ENCODE peak calls at places on chromosomes 4 and X, in seven cellular contexts. G, C, N, F, O, Q and U are unnamed samples. For H3K4me1, the result is how much of the 10 kb centered on the place peaks cover.

GRCh38 chr4:1793940-1794808 is 1.1 kb downstream of the FGFR3 start:
- DNase-seq in G (no peak), C (no peak), N (no peak), F (peak), O (peak), Q (no peak), U (no peak)

GRCh38 chrX:39157796-39158195 is 356.5 kb downstream of the MID1IP1 start:
- DNase-seq in G (no peak), C (no peak), N (no peak), F (no peak), O (no peak), Q (no peak), U (no peak)

GRCh38 chr4:113106076-113106475 is 56.6 kb downstream of the ANK2 start:
- DNase-seq in G (no peak), C (no peak), N (no peak), F (peak), O (no peak), Q (no peak), U (peak)

GRCh38 chrX:9555354-9555753 is 90.5 kb downstream of the TBL1X start:
- DNase-seq in G (no peak), C (no peak), N (no peak), F (no peak), O (peak), Q (no peak), U (no peak)

GRCh38 chr4:129362685-129363274 is 266.8 kb downstream of the C4orf33 start:
- DNase-seq in G (no peak), C (no peak), N (peak), F (peak), O (peak), Q (peak), U (peak)

GRCh38 chrX:134806707-134807038 is 148.4 kb upstream of the PLAC1 start:
- DNase-seq in G (no peak), C (no peak), N (no peak), F (no peak), O (no peak), Q (no peak), U (no peak)

GRCh38 chr4:132982151-132982550 is 166.9 kb upstream of the PCDH10 start:
- DNase-seq in G (no peak), C (no peak), N (no peak), F (no peak), O (no peak), Q (no peak), U (no peak)

GRCh38 chr4:3009422-3009821 is 46.1 kb downstream of the GRK4 start:
- DNase-seq in G (no peak), C (no peak), N (no peak), F (no peak), O (peak), Q (no peak), U (no peak)

GRCh38 chr4:1554246-1554875 is 129.8 kb downstream of the FAM53A start:
- DNase-seq in G (no peak), C (no peak), N (no peak), F (no peak), O (no peak), Q (no peak), U (no peak)

GRCh38 chr4:61923179-61923578 is 723.1 kb downstream of the ADGRL3 start:
- DNase-seq in G (no peak), C (no peak), N (no peak), F (no peak), O (no peak), Q (no peak), U (no peak)

GRCh38 chr4:86661418-86661817 is 67.3 kb downstream of the PTPN13 start:
- DNase-seq in G (no peak), C (no peak), N (no peak), F (no peak), O (no peak), Q (no peak), U (no peak)

GRCh38 chr4:80566203-80566872 is 230.8 kb downstream of the CFAP299 start:
- DNase-seq in G (no peak), C (no peak), N (no peak), F (no peak), O (no peak), Q (no peak), U (no peak)

GRCh38 chr4:182434720-182435119 is 191.5 kb downstream of the TENM3 start:
- DNase-seq in G (no peak), C (no peak), N (no peak), F (no peak), O (no peak), Q (no peak), U (no peak)

GRCh38 chr4:147479817-147480216 is 1.1 kb upstream of the EDNRA start:
- DNase-seq in G (no peak), C (no peak), N (peak), F (no peak), O (no peak), Q (no peak), U (no peak)
- TF ChIP-seq POLR2AphosphoS5 in G (no peak), C (no peak), N (no peak), F (no peak), O (no peak), Q (no peak), U (no peak)

GRCh38 chr4:36687681-36688080 is 406.3 kb downstream of the DTHD1 start:
- DNase-seq in G (no peak), C (no peak), N (no peak), F (no peak), O (no peak), Q (no peak), U (no peak)
- H3K4me1 ChIP-seq in G (under half), C (under half), N (under half), F (under half), O (under half), Q (under half), U (under half)

GRCh38 chr4:40309250-40309774 is 25.8 kb upstream of the CHRNA9 start:
- DNase-seq in G (peak), C (peak), N (peak), F (peak), O (peak), Q (peak), U (peak)
- TF ChIP-seq POLR2AphosphoS5 in G (no peak), C (peak), N (no peak), F (no peak), O (no peak), Q (peak), U (no peak)

DNA sequence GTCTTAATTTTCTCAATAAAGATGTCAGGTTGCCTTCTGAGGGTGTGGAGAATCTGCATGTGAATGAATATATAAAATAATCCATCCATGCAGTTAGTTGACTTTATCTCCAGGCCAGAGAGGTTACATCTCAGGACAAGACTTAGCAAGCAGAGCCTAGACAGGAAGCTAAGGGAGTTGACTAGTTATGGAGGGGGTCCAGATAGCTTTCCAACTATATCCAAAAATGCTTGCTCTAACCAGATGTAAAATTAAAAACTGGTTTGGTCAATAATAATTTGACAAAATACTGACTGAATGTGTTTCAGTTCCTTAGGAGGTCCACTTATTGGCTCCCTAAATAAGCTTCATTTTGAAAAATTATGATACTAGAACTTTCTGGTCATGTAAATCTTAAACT is 101.4 kb downstream of the PAPSS1 start:
- DNase-seq in G (no peak), C (no peak), N (no peak), F (no peak), O (no peak), Q (no peak), U (no peak)
- H3K4me1 ChIP-seq in G (under half), C (under half), N (under half), F (under half), O (under half), Q (under half), U (under half)

DNA sequence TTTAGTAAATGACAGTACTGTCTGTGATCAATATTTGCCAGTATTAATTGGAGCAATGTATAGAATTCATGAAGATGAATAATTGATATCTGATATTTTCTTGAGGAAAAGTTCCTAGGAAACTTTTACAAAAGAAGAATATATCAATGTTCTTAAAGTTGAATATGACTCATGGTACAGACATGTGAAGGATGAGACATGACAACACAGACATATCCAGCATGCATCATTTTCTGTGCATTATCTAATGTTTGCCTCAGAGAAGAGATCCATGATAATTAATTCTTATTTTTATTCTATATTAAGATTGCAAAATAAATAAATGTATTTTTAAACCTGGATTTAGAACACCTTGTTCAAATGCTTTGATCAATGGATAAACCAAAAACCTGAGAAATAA is 452.9 kb upstream of the EPHA5 start:
- DNase-seq in G (no peak), C (no peak), N (no peak), F (no peak), O (no peak), Q (no peak), U (no peak)
- TF ChIP-seq POLR2AphosphoS5 in G (no peak), C (no peak), N (no peak), F (no peak), O (no peak), Q (no peak), U (no peak)

GRCh38 chr4:7808181-7808580 is 131.5 kb downstream of the AFAP1 start:
- DNase-seq in G (peak), C (no peak), N (no peak), F (no peak), O (no peak), Q (no peak), U (no peak)

GRCh38 chr4:7810792-7811535 is 128.7 kb downstream of the AFAP1 start:
- DNase-seq in G (peak), C (no peak), N (no peak), F (no peak), O (no peak), Q (no peak), U (no peak)

GRCh38 chr4:7807351-7807921 is 132.2 kb downstream of the AFAP1 start:
- DNase-seq in G (no peak), C (no peak), N (no peak), F (no peak), O (no peak), Q (no peak), U (no peak)

GRCh38 chr4:7806724-7807123 is 132.9 kb downstream of the AFAP1 start:
- DNase-seq in G (no peak), C (no peak), N (no peak), F (no peak), O (no peak), Q (no peak), U (no peak)

GRCh38 chr4:7808752-7809151 is 130.9 kb downstream of the AFAP1 start:
- DNase-seq in G (peak), C (no peak), N (no peak), F (no peak), O (no peak), Q (no peak), U (no peak)
- H3K4me1 ChIP-seq in G (half or more), C (under half), N (under half), F (half or more), O (under half), Q (half or more), U (under half)

GRCh38 chr4:108891921-108892320 is 129.1 kb upstream of the ETNPPL start:
- DNase-seq in G (no peak), C (no peak), N (no peak), F (no peak), O (no peak), Q (no peak), U (no peak)
- TF ChIP-seq POLR2AphosphoS5 in G (no peak), C (no peak), N (no peak), F (no peak), O (no peak), Q (no peak), U (no peak)

GRCh38 chrX:107742754-107743191 is 32.8 kb downstream of the TSC22D3 start:
- DNase-seq in G (no peak), C (no peak), N (no peak), F (no peak), O (no peak), Q (peak), U (no peak)
- H3K4me1 ChIP-seq in G (half or more), C (under half), N (under half), F (under half), O (under half), Q (half or more), U (under half)

GRCh38 chrX:16722481-16722880 is 3.1 kb downstream of the SYAP1 start:
- DNase-seq in G (no peak), C (no peak), N (no peak), F (no peak), O (no peak), Q (no peak), U (no peak)

GRCh38 chrX:16725067-16725466 is 5.7 kb downstream of the SYAP1 start:
- DNase-seq in G (peak), C (no peak), N (no peak), F (no peak), O (no peak), Q (no peak), U (no peak)

GRCh38 chrX:16718824-16719333 is 533 bp upstream of the SYAP1 start:
- DNase-seq in G (no peak), C (no peak), N (no peak), F (no peak), O (no peak), Q (no peak), U (no peak)

GRCh38 chrX:16714504-16714903 is 2.0 kb upstream of the CTPS2 start:
- DNase-seq in G (peak), C (no peak), N (no peak), F (no peak), O (no peak), Q (no peak), U (no peak)

DNA sequence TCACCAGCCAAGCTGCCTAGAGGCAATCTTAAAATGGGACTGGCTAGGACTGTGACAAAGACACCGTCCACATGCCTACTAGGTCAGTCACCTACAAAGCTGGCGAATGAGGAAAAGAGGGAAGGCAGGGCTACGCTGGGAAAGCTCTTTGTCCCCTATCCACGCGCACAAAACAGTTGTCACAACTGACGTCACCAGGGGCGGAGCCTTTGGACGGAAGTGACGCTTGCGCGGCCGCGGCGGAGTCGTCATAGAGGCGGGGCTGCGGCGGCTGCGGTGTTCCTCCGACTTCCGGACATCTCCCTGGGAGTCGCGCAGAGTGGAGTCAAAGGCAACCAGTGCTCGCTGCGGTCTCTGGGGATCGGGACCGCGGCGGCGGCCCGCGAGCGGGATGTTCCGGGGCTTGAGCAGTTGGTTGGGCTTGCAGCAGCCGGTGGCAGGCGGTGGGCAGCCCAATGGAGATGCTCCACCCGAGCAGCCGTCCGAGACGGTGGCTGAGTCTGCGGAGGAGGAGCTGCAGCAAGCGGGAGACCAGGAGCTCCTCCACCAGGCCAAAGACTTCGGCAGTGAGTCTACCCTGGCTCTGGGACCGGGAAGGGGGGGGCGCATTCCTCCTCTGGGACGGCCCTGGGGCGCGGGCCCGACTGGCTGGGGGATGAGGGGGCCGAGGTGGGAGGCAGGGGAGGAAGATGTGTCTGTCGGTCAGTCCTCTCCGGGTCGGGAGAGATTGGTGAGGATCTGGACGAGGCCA is at the start of gene SYAP1:
- DNase-seq in G (peak), C (peak), N (peak), F (peak), O (peak), Q (peak), U (peak)
- TF ChIP-seq POLR2AphosphoS5 in G (peak), C (peak), N (peak), F (peak), O (peak), Q (peak), U (peak)

DNA sequence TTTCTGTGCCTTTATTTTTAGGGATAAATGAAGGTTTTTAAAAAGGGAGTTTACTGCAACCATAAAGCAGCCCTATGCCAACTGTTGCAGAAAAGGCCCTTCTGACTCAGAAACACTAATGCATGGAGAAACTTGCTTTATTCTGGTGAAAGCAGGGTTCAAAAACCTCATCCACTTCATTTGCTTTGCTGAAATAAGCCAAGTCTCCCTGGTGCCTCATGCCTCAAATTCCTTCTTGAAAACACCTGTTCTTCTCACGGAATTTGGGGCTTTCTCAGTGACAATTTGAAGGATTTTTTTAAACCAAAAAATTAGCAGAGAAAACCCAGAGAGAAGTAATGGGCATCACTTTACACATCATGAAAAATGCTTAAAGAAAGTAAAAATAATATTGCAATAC is 349.0 kb downstream of the PCDH7 start:
- DNase-seq in G (no peak), C (no peak), N (no peak), F (no peak), O (no peak), Q (no peak), U (no peak)
- H3K4me1 ChIP-seq in G (under half), C (under half), N (under half), F (under half), O (under half), Q (under half), U (under half)